ENCODE peak calls at places on chromosomes 11 and 22, in four cellular contexts. Q is GM12878, V is heart left ventricle, T is A549. Z is an unnamed sample.

GRCh38 chr22:42844756-42845155 is 12.3 kb downstream of the ARFGAP3 start:
- DNase-seq in T (peak), Q (no peak), V (no peak), Z (no peak)

GRCh38 chr22:43376765-43377485 is 33.8 kb upstream of the SCUBE1 start:
- DNase-seq in T (no peak), Q (peak), V (no peak), Z (peak)

GRCh38 chr11:122724520-122724919 is 69.0 kb downstream of the UBASH3B start:
- DNase-seq in T (no peak), V (no peak), Q (no peak), Z (no peak)

GRCh38 chr11:43130616-43131015 is 181.2 kb upstream of the API5 start:
- DNase-seq in T (no peak), Q (no peak), V (no peak), Z (no peak)

GRCh38 chr11:133947298-133947905 is 9.4 kb downstream of the IGSF9B start:
- DNase-seq in V (peak), T (peak), Q (no peak), Z (no peak)

GRCh38 chr11:134854391-134854991 is 442.4 kb upstream of the B3GAT1 start:
- DNase-seq in T (no peak), V (no peak), Q (no peak), Z (no peak)

GRCh38 chr11:124778281-124778680 is 16.2 kb upstream of the ESAM start:
- DNase-seq in T (peak), Q (no peak), V (no peak), Z (no peak)

GRCh38 chr11:3146612-3147256 is 18.4 kb downstream of the OSBPL5 start:
- DNase-seq in T (no peak), Q (no peak), V (no peak), Z (no peak)

GRCh38 chr22:26435327-26436093 is 6.5 kb downstream of the ASPHD2 start:
- DNase-seq in V (no peak), Q (no peak), T (no peak), Z (no peak)

GRCh38 chr11:17343907-17344306 is 7.7 kb upstream of the NCR3LG1 start:
- DNase-seq in V (no peak), T (peak), Q (no peak), Z (no peak)

GRCh38 chr22:33421859-33422258 is 363.7 kb upstream of the SYN3 start:
- DNase-seq in V (peak), T (no peak), Q (no peak), Z (no peak)

GRCh38 chr22:27420817-27421361 is 380.7 kb downstream of the MN1 start:
- DNase-seq in T (no peak), Q (no peak), V (peak), Z (no peak)

GRCh38 chr11:67415501-67416304 is at the start of gene CARNS1:
- DNase-seq in Q (no peak), T (no peak), V (no peak), Z (no peak)

GRCh38 chr11:84022695-84023094 is 736.5 kb upstream of the CCDC90B start:
- DNase-seq in T (no peak), V (no peak), Q (no peak), Z (no peak)

GRCh38 chr11:40421187-40421586 is 1038.3 kb downstream of the LRRC4C start:
- DNase-seq in T (no peak), V (no peak), Q (no peak), Z (no peak)

GRCh38 chr22:19663821-19664325 is 50.4 kb upstream of the SEPTIN5 start:
- DNase-seq in T (no peak), V (peak), Q (no peak), Z (no peak)

GRCh38 chr11:520428-521178 is 13.6 kb upstream of the RNH1 start:
- DNase-seq in Q (no peak), T (no peak), V (peak), Z (no peak)

GRCh38 chr11:79236541-79236971 is 204.3 kb downstream of the TENM4 start:
- DNase-seq in T (no peak), V (peak), Q (no peak), Z (no peak)

GRCh38 chr11:44876194-44876723 is 74.4 kb downstream of the TP53I11 start:
- DNase-seq in T (no peak), Q (no peak), V (no peak), Z (no peak)

GRCh38 chr11:80293293-80293692 is 852.5 kb upstream of the TENM4 start:
- DNase-seq in V (no peak), T (no peak), Q (no peak), Z (no peak)

GRCh38 chr11:28526406-28526751 is 418.2 kb downstream of the METTL15 start:
- DNase-seq in Q (no peak), V (no peak), T (peak), Z (no peak)

GRCh38 chr11:28528217-28528616 is 420.0 kb downstream of the METTL15 start:
- DNase-seq in V (no peak), Q (no peak), T (no peak), Z (no peak)

GRCh38 chr11:28529046-28529445 is 420.9 kb downstream of the METTL15 start:
- DNase-seq in Q (no peak), T (no peak), V (no peak), Z (no peak)

GRCh38 chr11:28525636-28526405 is 417.6 kb downstream of the METTL15 start:
- DNase-seq in Q (no peak), T (no peak), V (no peak), Z (no peak)

DNA sequence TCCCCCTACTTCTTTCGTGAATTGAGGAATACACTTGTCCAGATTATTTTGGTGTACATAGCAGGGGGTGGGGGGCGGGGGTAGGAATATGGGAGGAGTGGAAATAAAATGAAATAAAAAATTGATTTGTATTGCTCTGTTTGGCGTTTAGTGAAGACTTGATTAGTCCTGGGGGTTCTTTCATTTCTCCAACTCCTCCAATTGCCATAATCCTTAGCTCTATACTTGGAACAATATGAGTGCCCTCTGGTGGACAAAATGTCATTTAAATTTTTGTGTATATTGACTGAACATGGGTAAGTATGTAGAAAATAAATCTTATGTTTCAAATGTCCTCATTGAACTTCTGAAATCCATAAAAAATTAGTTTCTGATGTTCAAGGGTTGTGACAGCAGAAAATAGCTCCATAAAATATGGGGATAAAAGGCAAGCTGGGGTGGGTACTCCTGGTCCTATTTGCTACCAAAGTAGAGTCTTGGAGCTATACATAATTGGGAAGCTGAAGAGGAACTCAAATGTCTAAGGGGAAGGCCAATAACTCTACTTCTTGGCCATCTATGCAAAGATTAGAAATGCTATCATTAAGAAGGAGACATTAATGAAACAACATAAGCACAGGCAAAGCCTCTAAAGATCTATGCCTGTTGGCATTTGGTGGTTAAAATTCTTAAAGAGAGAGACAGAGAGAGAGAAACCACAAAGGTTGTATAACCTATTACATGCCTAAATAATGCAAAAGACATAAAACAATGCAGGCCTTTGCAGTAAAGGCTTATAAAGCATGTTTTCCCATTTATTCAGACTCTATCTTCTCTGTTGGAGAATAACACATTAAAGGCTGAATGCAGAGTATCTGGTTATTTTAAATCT is 421.6 kb downstream of the METTL15 start:
- DNase-seq in T (peak), V (no peak), Q (no peak), Z (peak)
- TF ChIP-seq CTCF in T (peak), V (peak), Q (peak), Z (no peak)

GRCh38 chr22:36612458-36612857 is 83.5 kb upstream of the EIF3D start:
- DNase-seq in T (no peak), V (no peak), Q (no peak), Z (no peak)
- TF ChIP-seq CTCF in T (no peak), V (no peak), Q (no peak), Z (no peak)

GRCh38 chr22:22798716-22799115 is 88.9 kb upstream of the IGLL5 start:
- DNase-seq in T (no peak), V (no peak), Q (no peak), Z (no peak)

GRCh38 chr22:22799561-22799960 is 88.1 kb upstream of the IGLL5 start:
- DNase-seq in Q (no peak), V (no peak), T (no peak), Z (no peak)

GRCh38 chr22:22800716-22801115 is 86.9 kb upstream of the IGLL5 start:
- DNase-seq in Q (no peak), V (no peak), T (no peak), Z (no peak)

GRCh38 chr22:22803285-22803853 is 84.2 kb upstream of the IGLL5 start:
- DNase-seq in Q (no peak), T (no peak), V (no peak), Z (no peak)

GRCh38 chr22:22802346-22802970 is 85.2 kb upstream of the IGLL5 start:
- DNase-seq in Q (no peak), V (no peak), T (peak), Z (no peak)
- TF ChIP-seq CTCF in Q (peak), V (peak), T (no peak), Z (peak)

DNA sequence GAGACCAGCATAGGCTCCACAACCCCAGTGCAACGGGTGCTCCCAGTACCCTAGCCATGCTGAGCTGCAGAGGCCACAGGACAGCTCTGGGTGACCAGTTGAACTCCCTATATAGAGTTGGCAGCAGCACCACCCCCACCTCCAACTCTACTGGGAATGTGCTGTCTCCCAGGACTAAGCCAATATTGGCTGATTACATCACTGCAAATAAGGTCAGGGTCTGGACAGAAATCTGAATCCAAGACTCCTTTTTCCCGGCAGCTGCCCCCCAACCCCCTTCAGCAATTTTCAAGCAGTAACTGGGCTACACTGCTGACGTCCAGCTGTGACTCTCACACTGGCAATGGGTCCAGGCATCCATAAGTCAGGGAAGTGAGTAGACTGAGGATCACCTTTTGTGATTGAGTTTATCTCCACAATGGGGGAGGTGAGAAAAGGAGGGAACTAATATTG is at the start of gene HPX:
- DNase-seq in Q (no peak), T (no peak), V (no peak), Z (no peak)
- TF ChIP-seq CTCF in Q (no peak), T (no peak), V (no peak), Z (no peak)

GRCh38 chr11:66268953-66269906 is 791 bp downstream of the RAB1B start:
- DNase-seq in Q (no peak), V (no peak), T (peak), Z (no peak)
- TF ChIP-seq CTCF in Q (no peak), V (no peak), T (no peak), Z (peak)

DNA sequence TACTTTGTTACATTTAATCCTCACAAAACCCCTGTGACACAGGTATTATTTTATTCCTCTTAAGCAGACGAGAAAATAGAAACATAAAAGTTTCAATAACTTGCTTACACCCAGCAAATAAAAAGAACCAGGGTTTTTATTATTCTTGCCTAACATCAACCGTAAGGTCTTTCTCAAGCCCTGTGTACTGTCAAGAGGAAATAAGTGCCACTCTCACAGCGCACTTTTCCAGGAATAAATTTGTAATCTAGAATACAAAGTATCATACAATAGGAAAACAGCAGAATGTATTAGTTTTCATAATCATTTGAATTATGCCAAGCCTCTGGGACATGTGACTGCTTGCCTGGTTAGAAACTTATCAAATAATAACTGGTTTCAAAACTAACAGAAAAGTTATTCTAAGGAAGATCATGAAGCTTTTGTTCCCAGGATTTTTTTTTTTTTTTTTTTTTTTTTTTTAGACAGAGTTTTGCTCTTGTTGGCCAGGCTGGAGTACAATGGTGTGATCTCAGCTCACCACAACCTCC is 7.4 kb downstream of the CCDC34 start:
- DNase-seq in Q (no peak), V (no peak), T (no peak), Z (no peak)
- TF ChIP-seq CTCF in Q (no peak), V (no peak), T (no peak), Z (no peak)

DNA sequence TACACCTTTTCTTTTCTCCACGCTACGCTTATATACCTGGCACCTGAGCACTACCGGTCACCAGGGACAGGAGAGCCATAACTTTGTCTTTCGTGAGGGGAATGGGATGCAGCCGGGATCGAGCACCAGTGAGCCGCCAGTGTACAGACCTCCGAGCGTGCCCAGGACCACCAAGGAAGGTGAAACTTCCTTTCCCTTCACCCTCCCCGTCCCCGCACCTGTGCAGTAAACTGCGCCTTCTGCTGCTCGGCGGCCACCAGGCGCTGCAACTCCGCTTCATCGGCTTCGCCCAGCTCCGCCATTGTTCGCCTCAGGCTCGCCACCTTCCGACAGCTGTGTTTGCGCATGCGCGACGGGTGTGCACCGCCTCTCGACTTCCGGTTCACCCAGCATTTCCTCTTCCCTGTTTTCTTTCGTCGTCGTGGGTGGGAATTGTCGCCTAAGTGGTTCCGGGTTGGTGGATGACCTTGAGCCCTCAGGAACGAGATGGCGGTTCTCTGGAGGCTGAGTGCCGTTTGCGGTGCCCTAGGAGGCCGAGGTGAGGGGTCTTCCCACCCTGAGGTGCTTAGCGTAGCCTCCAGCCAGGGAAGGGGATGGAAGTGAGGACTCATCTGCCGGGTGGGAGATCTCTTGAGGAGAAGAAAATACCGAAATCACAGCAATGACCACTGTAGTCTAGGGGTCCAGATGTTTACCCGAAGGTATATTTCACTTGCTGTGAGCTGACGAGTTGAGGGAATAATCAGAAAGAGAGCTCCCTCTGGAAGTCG is at the start of the genes SDHD and TIMM8B:
- DNase-seq in V (peak), T (peak), Q (peak), Z (peak)
- TF ChIP-seq CTCF in V (peak), T (no peak), Q (peak), Z (peak)

GRCh38 chr22:29299136-29299900 is 7.1 kb upstream of the GAS2L1 start:
- DNase-seq in T (no peak), Q (no peak), V (no peak), Z (no peak)
- TF ChIP-seq CTCF in T (no peak), Q (no peak), V (no peak), Z (no peak)

GRCh38 chr11:8917157-8917820 is 6.3 kb downstream of the AKIP1 start:
- DNase-seq in Q (no peak), T (no peak), V (no peak), Z (no peak)
- TF ChIP-seq CTCF in Q (no peak), T (no peak), V (no peak), Z (no peak)

Z was measured in GM12864.